ENCODE peak calls at places on chromosomes 12 and 14, in five cellular contexts. Y is activated naive CD4-positive, alpha-beta T cell treated with Interleukin-2 at 50 U/mL for 16 hours; Z is heart left ventricle; N is hepatic stellate cell; P is kidney tubule cell. F is an unnamed sample.

GRCh38 chr14:21536395-21537087 is 10.4 kb upstream of the SALL2 start:
- DNase-seq in Y (no peak), Z (no peak), N (no peak), P (no peak), F (no peak)

GRCh38 chr14:68380304-68380840 is 412.5 kb downstream of the ZFP36L1 start:
- DNase-seq in Y (no peak), Z (no peak), N (no peak), P (peak; percentile 45), F (peak; percentile 87)

GRCh38 chr12:52054838-52055741 is 3.8 kb downstream of the NR4A1 start:
- DNase-seq in Y (no peak), Z (peak; percentile 23), N (no peak), P (no peak), F (no peak)

GRCh38 chr12:57836442-57837375 is 9.8 kb downstream of the CTDSP2 start:
- DNase-seq in Y (peak; percentile 23), Z (peak; percentile 90), N (peak; percentile 90), P (peak; percentile 68), F (peak; percentile 83)

GRCh38 chr14:75720828-75721227 is 59.8 kb downstream of the TTLL5 start:
- DNase-seq in Y (no peak), Z (peak; percentile 65), N (no peak), P (peak; percentile 38), F (no peak)

GRCh38 chr12:2644678-2645405 is 149.9 kb upstream of the FKBP4 start:
- DNase-seq in Y (no peak), Z (no peak), N (no peak), P (no peak), F (no peak)

GRCh38 chr12:123849517-123849916 is 87.4 kb downstream of the DNAH10 start:
- DNase-seq in Y (no peak), Z (no peak), N (no peak), P (no peak), F (no peak)

GRCh38 chr12:104669057-104669770 is 212.5 kb downstream of the CHST11 start:
- DNase-seq in Y (no peak), Z (peak; percentile 70), N (no peak), P (no peak), F (no peak)

GRCh38 chr14:64623576-64624165 is 73.9 kb downstream of the PPP1R36 start:
- DNase-seq in Y (no peak), Z (no peak), N (no peak), P (no peak), F (no peak)

GRCh38 chr12:105992849-105993740 is 145.7 kb downstream of the NUAK1 start:
- DNase-seq in Y (no peak), Z (no peak), N (peak; percentile 43), P (no peak), F (no peak)

GRCh38 chr14:36988568-36988967 is 183.8 kb downstream of the SLC25A21 start:
- DNase-seq in Y (no peak), Z (no peak), N (no peak), P (peak; percentile 69), F (no peak)

GRCh38 chr14:89681086-89682018 is 264.3 kb upstream of the FOXN3 start:
- DNase-seq in Y (peak; percentile 75), Z (no peak), N (no peak), P (no peak), F (peak; percentile 82)

GRCh38 chr14:43956741-43957140 is 550.3 kb downstream of the FSCB start:
- DNase-seq in Y (no peak), Z (no peak), N (no peak), P (no peak), F (no peak)

GRCh38 chr14:70666364-70666691 is 24.6 kb downstream of the TTC9 start:
- DNase-seq in Y (no peak), Z (no peak), N (no peak), P (no peak), F (no peak)

F was measured in GM12865.